ENCODE peak calls at places on chromosomes 7 and 10, in eight cellular contexts. One of them, this sample, is unnamed.

GRCh38 chr10:84587789-84588188 is 259.4 kb downstream of the CCSER2 start:
- DNase-seq in uterus: no peak
- DNase-seq in GM12892: no peak
- DNase-seq in tibial nerve: no peak
- DNase-seq in sigmoid colon: no peak
- DNase-seq in lower leg skin: no peak
- DNase-seq in spleen: no peak
- DNase-seq in HCT116: no peak
- DNase-seq in this sample: no peak

GRCh38 chr7:33819658-33820057 is 85.7 kb upstream of the BMPER start:
- DNase-seq in uterus: no peak
- DNase-seq in GM12892: no peak
- DNase-seq in tibial nerve: no peak
- DNase-seq in sigmoid colon: no peak
- DNase-seq in lower leg skin: no peak
- DNase-seq in spleen: no peak
- DNase-seq in HCT116: no peak
- DNase-seq in this sample: no peak

GRCh38 chr10:78276139-78276538 is 242.5 kb downstream of the RPS24 start:
- DNase-seq in uterus: no peak
- DNase-seq in GM12892: no peak
- DNase-seq in tibial nerve: no peak
- DNase-seq in sigmoid colon: no peak
- DNase-seq in lower leg skin: no peak
- DNase-seq in spleen: peak; percentile 10
- DNase-seq in HCT116: no peak
- DNase-seq in this sample: no peak

GRCh38 chr7:137850586-137850985 is 3.8 kb upstream of the DGKI start:
- DNase-seq in uterus: no peak
- DNase-seq in GM12892: no peak
- DNase-seq in tibial nerve: no peak
- DNase-seq in sigmoid colon: no peak
- DNase-seq in lower leg skin: no peak
- DNase-seq in spleen: no peak
- DNase-seq in HCT116: no peak
- DNase-seq in this sample: no peak

GRCh38 chr7:1060315-1061080 is 16.2 kb downstream of the GPR146 start:
- DNase-seq in uterus: no peak
- DNase-seq in GM12892: no peak
- DNase-seq in tibial nerve: no peak
- DNase-seq in sigmoid colon: no peak
- DNase-seq in lower leg skin: no peak
- DNase-seq in spleen: peak; percentile 75
- DNase-seq in HCT116: no peak
- DNase-seq in this sample: no peak

GRCh38 chr10:122142652-122143237 is 128.4 kb upstream of the BTBD16 start:
- DNase-seq in uterus: no peak
- DNase-seq in GM12892: no peak
- DNase-seq in tibial nerve: no peak
- DNase-seq in sigmoid colon: no peak
- DNase-seq in lower leg skin: no peak
- DNase-seq in spleen: peak; percentile 82
- DNase-seq in HCT116: no peak
- DNase-seq in this sample: no peak

GRCh38 chr7:77542399-77542798 is 5.3 kb downstream of the PTPN12 start:
- DNase-seq in uterus: no peak
- DNase-seq in GM12892: no peak
- DNase-seq in tibial nerve: no peak
- DNase-seq in sigmoid colon: no peak
- DNase-seq in lower leg skin: no peak
- DNase-seq in spleen: no peak
- DNase-seq in HCT116: no peak
- DNase-seq in this sample: no peak

GRCh38 chr7:114416089-114416990 is 1.7 kb downstream of the FOXP2 start:
- DNase-seq in uterus: no peak
- DNase-seq in GM12892: no peak
- DNase-seq in tibial nerve: no peak
- DNase-seq in sigmoid colon: no peak
- DNase-seq in lower leg skin: no peak
- DNase-seq in spleen: no peak
- DNase-seq in HCT116: no peak
- DNase-seq in this sample: no peak

GRCh38 chr10:82266438-82266837 is 391.4 kb downstream of the NRG3 start:
- DNase-seq in uterus: no peak
- DNase-seq in GM12892: no peak
- DNase-seq in tibial nerve: no peak
- DNase-seq in sigmoid colon: no peak
- DNase-seq in lower leg skin: no peak
- DNase-seq in spleen: no peak
- DNase-seq in HCT116: no peak
- DNase-seq in this sample: no peak

GRCh38 chr10:24597426-24597825 is 126.3 kb downstream of the ARHGAP21 start:
- DNase-seq in uterus: no peak
- DNase-seq in GM12892: no peak
- DNase-seq in tibial nerve: no peak
- DNase-seq in sigmoid colon: no peak
- DNase-seq in lower leg skin: no peak
- DNase-seq in spleen: no peak
- DNase-seq in HCT116: no peak
- DNase-seq in this sample: no peak

GRCh38 chr10:78867555-78867939 is 201.2 kb upstream of the ZMIZ1 start:
- DNase-seq in uterus: no peak
- DNase-seq in GM12892: no peak
- DNase-seq in tibial nerve: no peak
- DNase-seq in sigmoid colon: peak; percentile 52
- DNase-seq in lower leg skin: no peak
- DNase-seq in spleen: no peak
- DNase-seq in HCT116: no peak
- DNase-seq in this sample: no peak

GRCh38 chr10:22002531-22003110 is 909 bp downstream of the DNAJC1 start:
- DNase-seq in uterus: no peak
- DNase-seq in GM12892: peak; percentile 20
- DNase-seq in tibial nerve: no peak
- DNase-seq in sigmoid colon: no peak
- DNase-seq in lower leg skin: no peak
- DNase-seq in spleen: no peak
- DNase-seq in HCT116: no peak
- DNase-seq in this sample: no peak

GRCh38 chr7:41996381-41997035 is 240.5 kb downstream of the GLI3 start:
- DNase-seq in uterus: no peak
- DNase-seq in GM12892: no peak
- DNase-seq in tibial nerve: no peak
- DNase-seq in sigmoid colon: no peak
- DNase-seq in lower leg skin: no peak
- DNase-seq in spleen: no peak
- DNase-seq in HCT116: no peak
- DNase-seq in this sample: no peak

GRCh38 chr7:1940402-1940786 is 270.3 kb downstream of the ELFN1 start:
- DNase-seq in uterus: no peak
- DNase-seq in GM12892: peak; percentile 93
- DNase-seq in tibial nerve: no peak
- DNase-seq in sigmoid colon: peak; percentile 78
- DNase-seq in lower leg skin: peak; percentile 76
- DNase-seq in spleen: peak; percentile 97
- DNase-seq in HCT116: no peak
- DNase-seq in this sample: peak; percentile 26

GRCh38 chr7:80833289-80834104 is 85.4 kb downstream of the SEMA3C start:
- DNase-seq in uterus: no peak
- DNase-seq in GM12892: no peak
- DNase-seq in tibial nerve: no peak
- DNase-seq in sigmoid colon: no peak
- DNase-seq in lower leg skin: no peak
- DNase-seq in spleen: no peak
- DNase-seq in HCT116: no peak
- DNase-seq in this sample: no peak

DNA sequence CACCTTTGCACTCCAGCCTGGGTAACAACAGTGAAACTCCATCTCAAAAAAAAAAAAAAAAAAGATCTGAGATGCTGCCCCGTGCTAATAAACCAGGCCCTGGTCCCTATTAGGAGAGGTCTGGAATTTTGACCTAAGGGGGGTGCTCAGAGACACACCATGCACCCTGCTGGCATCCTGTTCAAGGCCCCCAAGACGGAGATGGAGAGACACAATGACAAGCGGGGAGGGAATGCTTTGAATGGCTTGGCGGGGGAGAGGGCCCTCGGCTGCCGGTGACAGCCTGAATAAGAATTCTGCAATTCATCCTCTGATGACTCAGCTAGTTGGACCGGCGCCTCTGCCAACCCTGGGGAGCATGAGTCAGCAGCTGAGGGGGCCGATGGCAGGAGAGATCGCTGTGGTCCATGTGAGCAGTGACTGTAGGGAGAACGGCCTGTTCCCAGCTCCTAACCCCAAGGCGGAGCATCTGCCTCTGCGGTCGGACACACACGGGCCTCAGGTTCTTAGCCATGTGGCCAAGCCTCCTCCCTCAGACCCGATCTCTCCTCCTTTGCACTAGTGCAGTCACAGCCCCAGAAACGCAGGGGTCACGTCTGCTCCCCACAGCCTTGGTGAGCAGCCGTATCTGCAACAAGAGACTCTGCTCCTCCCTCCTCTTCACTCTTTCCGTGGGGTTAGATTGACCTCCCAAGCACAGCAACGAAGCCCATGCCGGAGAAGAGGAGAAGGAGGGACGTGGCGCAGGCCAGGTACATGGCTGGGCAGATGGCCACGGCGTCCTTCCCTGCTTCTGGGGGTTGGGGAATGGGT is 14.9 kb downstream of the TRIM56 start:
- DNase-seq in uterus: peak; percentile 98
- DNase-seq in GM12892: no peak
- DNase-seq in tibial nerve: peak; percentile 95
- DNase-seq in sigmoid colon: peak; percentile 98
- DNase-seq in lower leg skin: peak; percentile 94
- DNase-seq in spleen: peak; percentile 85
- DNase-seq in HCT116: peak; percentile 84
- DNase-seq in this sample: peak; percentile 97
- TF ChIP-seq POLR2A in uterus: peak; percentile 27
- TF ChIP-seq POLR2A in GM12892: no peak
- TF ChIP-seq POLR2A in tibial nerve: no peak
- TF ChIP-seq POLR2A in sigmoid colon: no peak
- TF ChIP-seq POLR2A in lower leg skin: no peak
- TF ChIP-seq POLR2A in spleen: no peak
- TF ChIP-seq POLR2A in HCT116: no peak
- TF ChIP-seq POLR2A in this sample: no peak

GRCh38 chr7:100095289-100095688 is 5.9 kb downstream of the MCM7 start:
- DNase-seq in uterus: no peak
- DNase-seq in GM12892: no peak
- DNase-seq in tibial nerve: no peak
- DNase-seq in sigmoid colon: no peak
- DNase-seq in lower leg skin: no peak
- DNase-seq in spleen: no peak
- DNase-seq in HCT116: no peak
- DNase-seq in this sample: no peak

GRCh38 chr7:100093054-100093453 is 4.3 kb downstream of the COPS6 start:
- DNase-seq in uterus: no peak
- DNase-seq in GM12892: no peak
- DNase-seq in tibial nerve: no peak
- DNase-seq in sigmoid colon: no peak
- DNase-seq in lower leg skin: no peak
- DNase-seq in spleen: no peak
- DNase-seq in HCT116: no peak
- DNase-seq in this sample: no peak

GRCh38 chr7:100095704-100096103 is 5.5 kb downstream of the MCM7 start:
- DNase-seq in uterus: no peak
- DNase-seq in GM12892: no peak
- DNase-seq in tibial nerve: no peak
- DNase-seq in sigmoid colon: no peak
- DNase-seq in lower leg skin: no peak
- DNase-seq in spleen: no peak
- DNase-seq in HCT116: no peak
- DNase-seq in this sample: no peak

GRCh38 chr7:100093498-100093897 is 4.7 kb downstream of the COPS6 start:
- DNase-seq in uterus: no peak
- DNase-seq in GM12892: no peak
- DNase-seq in tibial nerve: no peak
- DNase-seq in sigmoid colon: peak; percentile 71
- DNase-seq in lower leg skin: no peak
- DNase-seq in spleen: no peak
- DNase-seq in HCT116: no peak
- DNase-seq in this sample: no peak

GRCh38 chr7:100093925-100094486 is 5.2 kb downstream of the COPS6 start:
- DNase-seq in uterus: no peak
- DNase-seq in GM12892: no peak
- DNase-seq in tibial nerve: no peak
- DNase-seq in sigmoid colon: no peak
- DNase-seq in lower leg skin: no peak
- DNase-seq in spleen: no peak
- DNase-seq in HCT116: no peak
- DNase-seq in this sample: no peak
- TF ChIP-seq POLR2A in uterus: no peak
- TF ChIP-seq POLR2A in GM12892: peak; percentile 64
- TF ChIP-seq POLR2A in tibial nerve: no peak
- TF ChIP-seq POLR2A in sigmoid colon: no peak
- TF ChIP-seq POLR2A in lower leg skin: no peak
- TF ChIP-seq POLR2A in spleen: no peak
- TF ChIP-seq POLR2A in HCT116: no peak
- TF ChIP-seq POLR2A in this sample: no peak

GRCh38 chr7:100867040-100867795 is at the start of gene TRIP6:
- DNase-seq in uterus: peak; percentile 95
- DNase-seq in GM12892: peak; percentile 79
- DNase-seq in tibial nerve: peak; percentile 89
- DNase-seq in sigmoid colon: peak; percentile 96
- DNase-seq in lower leg skin: peak; percentile 91
- DNase-seq in spleen: peak; percentile 86
- DNase-seq in HCT116: peak; percentile 68
- DNase-seq in this sample: peak; percentile 97
- TF ChIP-seq POLR2A in uterus: peak; percentile 47
- TF ChIP-seq POLR2A in GM12892: peak; percentile 57
- TF ChIP-seq POLR2A in tibial nerve: peak; percentile 54
- TF ChIP-seq POLR2A in sigmoid colon: no peak
- TF ChIP-seq POLR2A in lower leg skin: no peak
- TF ChIP-seq POLR2A in spleen: no peak
- TF ChIP-seq POLR2A in HCT116: peak; percentile 18
- TF ChIP-seq POLR2A in this sample: peak; percentile 37

GRCh38 chr10:50417486-50417905 is 166.2 kb upstream of the ASAH2 start:
- DNase-seq in uterus: no peak
- DNase-seq in GM12892: no peak
- DNase-seq in tibial nerve: no peak
- DNase-seq in sigmoid colon: no peak
- DNase-seq in lower leg skin: peak; percentile 30
- DNase-seq in spleen: no peak
- DNase-seq in HCT116: no peak
- DNase-seq in this sample: no peak

GRCh38 chr10:50419756-50420155 is 168.4 kb upstream of the ASAH2 start:
- DNase-seq in uterus: no peak
- DNase-seq in GM12892: no peak
- DNase-seq in tibial nerve: no peak
- DNase-seq in sigmoid colon: no peak
- DNase-seq in lower leg skin: no peak
- DNase-seq in spleen: no peak
- DNase-seq in HCT116: no peak
- DNase-seq in this sample: no peak

GRCh38 chr10:50416885-50417284 is 165.6 kb upstream of the ASAH2 start:
- DNase-seq in uterus: no peak
- DNase-seq in GM12892: no peak
- DNase-seq in tibial nerve: no peak
- DNase-seq in sigmoid colon: no peak
- DNase-seq in lower leg skin: no peak
- DNase-seq in spleen: no peak
- DNase-seq in HCT116: no peak
- DNase-seq in this sample: no peak

GRCh38 chr10:50419091-50419490 is 167.8 kb upstream of the ASAH2 start:
- DNase-seq in uterus: no peak
- DNase-seq in GM12892: no peak
- DNase-seq in tibial nerve: no peak
- DNase-seq in sigmoid colon: no peak
- DNase-seq in lower leg skin: no peak
- DNase-seq in spleen: no peak
- DNase-seq in HCT116: no peak
- DNase-seq in this sample: no peak

GRCh38 chr10:50417906-50418697 is 166.8 kb upstream of the ASAH2 start:
- DNase-seq in uterus: peak; percentile 51
- DNase-seq in GM12892: peak; percentile 56
- DNase-seq in tibial nerve: peak; percentile 37
- DNase-seq in sigmoid colon: peak; percentile 81
- DNase-seq in lower leg skin: peak; percentile 77
- DNase-seq in spleen: peak; percentile 86
- DNase-seq in HCT116: peak; percentile 86
- DNase-seq in this sample: peak; percentile 65
- TF ChIP-seq POLR2A in uterus: no peak
- TF ChIP-seq POLR2A in GM12892: peak; percentile 73
- TF ChIP-seq POLR2A in tibial nerve: peak; percentile 40
- TF ChIP-seq POLR2A in sigmoid colon: no peak
- TF ChIP-seq POLR2A in lower leg skin: no peak
- TF ChIP-seq POLR2A in spleen: no peak
- TF ChIP-seq POLR2A in HCT116: no peak
- TF ChIP-seq POLR2A in this sample: no peak

This sample was measured in ovary.